ENCODE peak calls at places on chromosomes 13 and 19, in ten cellular contexts. D is iris pigment epithelial cell; N is upper lobe of right lung; W is H9; T is GDM1; A is Calu3; K is CD4-positive, alpha-beta memory T cell; P is SW480; H is lower leg skin; R is fibroblast of gingiva. U is an unnamed sample.

GRCh38 chr19:38061294-38061693 is 154.3 kb downstream of the SIPA1L3 start:
- DNase-seq in D (peak), N (no peak), W (no peak), T (no peak), A (no peak), K (no peak), P (peak), H (no peak), R (peak), U (no peak)

GRCh38 chr13:98265669-98266551 is 88.8 kb upstream of the RNF113B start:
- DNase-seq in D (no peak), N (no peak), W (no peak), T (no peak), A (peak), K (no peak), P (no peak), H (no peak), R (no peak), U (no peak)

GRCh38 chr19:51715850-51716249 is 7.9 kb downstream of the HAS1 start:
- DNase-seq in D (no peak), N (no peak), W (no peak), T (no peak), A (no peak), K (no peak), P (no peak), H (no peak), R (no peak), U (no peak)

GRCh38 chr19:47247308-47247990 is 8.9 kb upstream of the CCDC9 start:
- DNase-seq in D (peak), N (peak), W (peak), T (peak), A (peak), K (peak), P (peak), H (peak), R (peak), U (no peak)

GRCh38 chr19:18756896-18757295 is 34.2 kb downstream of the COMP start:
- DNase-seq in D (no peak), N (peak), W (no peak), T (no peak), A (no peak), K (no peak), P (no peak), H (no peak), R (no peak), U (no peak)

GRCh38 chr13:112752711-112753541 is 63.1 kb downstream of the ATP11A start:
- DNase-seq in D (no peak), N (peak), W (no peak), T (peak), A (no peak), K (peak), P (peak), H (no peak), R (no peak), U (no peak)

GRCh38 chr13:20171364-20171763 is 10.5 kb upstream of the GJA3 start:
- DNase-seq in D (no peak), N (no peak), W (no peak), T (no peak), A (no peak), K (no peak), P (no peak), H (no peak), R (no peak), U (no peak)

GRCh38 chr19:45140144-45140503 is 20.7 kb downstream of the NKPD1 start:
- DNase-seq in D (no peak), N (no peak), W (no peak), T (no peak), A (no peak), K (no peak), P (no peak), H (no peak), R (no peak), U (no peak)

GRCh38 chr19:50290775-50291174 is 38.4 kb downstream of the KCNC3 start:
- DNase-seq in D (no peak), N (peak), W (no peak), T (no peak), A (no peak), K (no peak), P (no peak), H (no peak), R (no peak), U (no peak)

GRCh38 chr19:14530005-14530348 is 583 bp downstream of the TECR start:
- DNase-seq in D (no peak), N (peak), W (no peak), T (no peak), A (no peak), K (no peak), P (no peak), H (no peak), R (peak), U (no peak)

GRCh38 chr19:47779524-47780214 is 1.2 kb downstream of the SELENOW start:
- DNase-seq in D (no peak), N (no peak), W (no peak), T (no peak), A (peak), K (no peak), P (no peak), H (peak), R (no peak), U (no peak)

GRCh38 chr19:31378404-31378803 is 29.2 kb upstream of the TSHZ3 start:
- DNase-seq in D (peak), N (no peak), W (no peak), T (no peak), A (no peak), K (no peak), P (peak), H (no peak), R (peak), U (no peak)